ENCODE peak calls at places on chromosomes 2 and 18, in four cellular contexts. T is hepatocyte, P is PC-9, K is GM23338. G is an unnamed sample.

GRCh38 chr18:46427216-46427995 is 229.6 kb downstream of the LOXHD1 start:
- DNase-seq in P (no peak), T (no peak), K (no peak), G (no peak)

GRCh38 chr18:38081516-38081915 is 515.9 kb upstream of the CELF4 start:
- DNase-seq in T (no peak), P (no peak), K (no peak), G (no peak)

GRCh38 chr2:30768036-30768686 is 39.1 kb downstream of the CAPN13 start:
- DNase-seq in T (no peak), K (no peak), P (no peak), G (no peak)

GRCh38 chr2:215713393-215713792 is 277.5 kb upstream of the FN1 start:
- DNase-seq in T (peak), P (no peak), K (no peak), G (peak)

GRCh38 chr2:42736598-42737322 is 27.2 kb downstream of the OXER1 start:
- DNase-seq in K (no peak), P (no peak), T (no peak), G (peak)

GRCh38 chr2:61959381-61960293 is 54.2 kb downstream of the COMMD1 start:
- DNase-seq in P (no peak), K (no peak), T (peak), G (no peak)

GRCh38 chr2:60285476-60286316 is 267.8 kb downstream of the BCL11A start:
- DNase-seq in K (no peak), P (no peak), T (no peak), G (no peak)

GRCh38 chr18:56258178-56258577 is 380.2 kb downstream of the TXNL1 start:
- DNase-seq in T (no peak), P (no peak), K (no peak), G (no peak)

GRCh38 chr2:70717431-70718038 is 50.5 kb downstream of the ADD2 start:
- DNase-seq in P (no peak), K (no peak), T (no peak), G (no peak)

GRCh38 chr2:85215074-85216050 is 82.2 kb downstream of the TCF7L1 start:
- DNase-seq in T (peak), P (no peak), K (peak), G (peak)

GRCh38 chr2:166440313-166440712 is 53.7 kb downstream of the SCN7A start:
- DNase-seq in P (no peak), K (no peak), T (no peak), G (no peak)

GRCh38 chr2:70620020-70620419 is 66.4 kb upstream of the TGFA start:
- DNase-seq in P (no peak), K (peak), T (no peak), G (no peak)

GRCh38 chr2:6923319-6923718 is 6.1 kb downstream of the RNF144A start:
- DNase-seq in K (no peak), P (no peak), T (no peak), G (no peak)

GRCh38 chr2:109157563-109158105 is 28.6 kb downstream of the SH3RF3 start:
- DNase-seq in T (no peak), K (no peak), P (no peak), G (no peak)

GRCh38 chr2:11822746-11823411 is 76.4 kb downstream of the LPIN1 start:
- DNase-seq in P (peak), K (no peak), T (peak), G (no peak)

GRCh38 chr2:126863336-126864015 is 35.2 kb upstream of the TEX51 start:
- DNase-seq in K (no peak), P (no peak), T (no peak), G (no peak)

GRCh38 chr18:37668971-37669747 is 103.6 kb upstream of the CELF4 start:
- DNase-seq in K (peak), T (no peak), P (no peak), G (no peak)

GRCh38 chr18:30451976-30452375 is 590.6 kb downstream of the DSC3 start:
- DNase-seq in P (no peak), K (no peak), T (no peak), G (no peak)

GRCh38 chr2:127158614-127159290 is 51.8 kb upstream of the BIN1 start:
- DNase-seq in P (no peak), K (no peak), T (no peak), G (no peak)

GRCh38 chr2:98795903-98796676 is 65.2 kb upstream of the MGAT4A start:
- DNase-seq in T (peak), K (peak), P (no peak), G (peak)

GRCh38 chr2:60416221-60417008 is 137.0 kb downstream of the BCL11A start:
- DNase-seq in P (no peak), T (peak), K (no peak), G (peak)

GRCh38 chr2:204434660-204435462 is 110.4 kb upstream of the PARD3B start:
- DNase-seq in K (no peak), T (no peak), P (no peak), G (peak)

GRCh38 chr2:229104026-229104425 is 167.1 kb downstream of the PID1 start:
- DNase-seq in K (no peak), P (no peak), T (no peak), G (no peak)

GRCh38 chr2:8856176-8856575 is 18.8 kb upstream of the KIDINS220 start:
- DNase-seq in K (no peak), P (no peak), T (no peak), G (no peak)

GRCh38 chr18:34809697-34810096 is 99.6 kb downstream of the DTNA start:
- DNase-seq in K (peak), T (peak), P (no peak), G (peak)

GRCh38 chr18:46264255-46264654 is 160.1 kb downstream of the HAUS1 start:
- DNase-seq in P (no peak), T (peak), K (peak), G (peak)

GRCh38 chr2:191892391-191892790 is 45.5 kb upstream of the CAVIN2 start:
- DNase-seq in K (no peak), P (no peak), T (no peak), G (peak)

GRCh38 chr2:58916127-58916526 is 675.0 kb upstream of the FANCL start:
- DNase-seq in P (no peak), K (no peak), T (no peak), G (peak)

GRCh38 chr2:133844214-133844892 is 276.1 kb upstream of the NCKAP5 start:
- DNase-seq in P (peak), T (peak), K (peak), G (peak)

GRCh38 chr2:170816499-170817246 is at the start of gene GAD1:
- DNase-seq in T (peak), P (peak), K (peak), G (peak)

GRCh38 chr2:120254178-120254577 is 1.5 kb downstream of the RALB start:
- DNase-seq in P (no peak), K (no peak), T (no peak), G (no peak)

GRCh38 chr18:8960740-8961657 is 141.5 kb upstream of the NDUFV2 start:
- DNase-seq in K (no peak), T (no peak), P (no peak), G (peak)

GRCh38 chr2:29811378-29811777 is 110.0 kb downstream of the ALK start:
- DNase-seq in K (no peak), P (no peak), T (peak), G (no peak)

DNA sequence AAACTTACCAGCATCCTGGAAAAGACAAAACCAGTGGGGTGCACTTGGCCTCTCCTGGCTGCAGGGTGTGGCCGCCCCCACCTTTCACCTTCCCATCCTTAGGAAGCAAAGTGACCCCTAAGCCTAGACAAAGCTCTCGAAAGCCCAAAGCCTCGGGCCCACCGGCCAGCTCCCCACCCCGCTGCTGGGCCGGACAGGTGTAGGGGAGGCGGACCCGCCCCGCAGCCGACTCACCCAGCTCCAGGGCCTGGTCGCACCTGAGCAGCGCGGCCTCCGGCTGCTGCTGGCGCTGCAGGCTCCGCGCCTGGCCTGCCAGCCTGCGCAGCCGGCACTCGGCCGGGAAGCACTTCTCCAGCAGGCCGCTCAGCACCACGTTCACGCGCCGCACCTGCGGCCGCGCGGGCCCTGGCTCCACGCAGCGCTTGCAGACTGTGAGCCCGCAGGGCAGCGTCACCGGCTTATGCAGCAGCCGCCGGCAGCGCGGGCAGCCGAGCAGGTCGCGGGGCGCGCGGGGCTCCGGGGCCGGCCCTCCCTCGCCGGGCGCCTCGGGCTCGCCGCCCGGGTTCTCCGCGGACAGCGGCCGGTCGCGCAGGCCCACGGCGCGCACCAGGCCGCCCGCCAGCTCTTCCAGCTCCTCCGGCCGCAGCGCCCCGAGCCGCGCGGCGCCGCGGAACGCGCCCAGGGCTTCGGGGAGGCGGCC is 970 bp downstream of the LONRF2 start:
- DNase-seq in K (peak), T (peak), P (no peak), G (peak)
- TF ChIP-seq EZH2 in K (peak), T (no peak), P (no peak), G (no peak)

GRCh38 chr2:100408104-100408503 is 9.4 kb downstream of the CHST10 start:
- DNase-seq in P (no peak), T (no peak), K (no peak), G (no peak)

GRCh38 chr2:100409461-100409860 is 8.0 kb downstream of the CHST10 start:
- DNase-seq in T (no peak), P (no peak), K (no peak), G (no peak)

GRCh38 chr2:100409975-100410647 is 7.4 kb downstream of the CHST10 start:
- DNase-seq in P (no peak), T (no peak), K (no peak), G (no peak)

GRCh38 chr2:100407600-100407999 is 9.9 kb downstream of the CHST10 start:
- DNase-seq in T (no peak), K (no peak), P (no peak), G (no peak)

DNA sequence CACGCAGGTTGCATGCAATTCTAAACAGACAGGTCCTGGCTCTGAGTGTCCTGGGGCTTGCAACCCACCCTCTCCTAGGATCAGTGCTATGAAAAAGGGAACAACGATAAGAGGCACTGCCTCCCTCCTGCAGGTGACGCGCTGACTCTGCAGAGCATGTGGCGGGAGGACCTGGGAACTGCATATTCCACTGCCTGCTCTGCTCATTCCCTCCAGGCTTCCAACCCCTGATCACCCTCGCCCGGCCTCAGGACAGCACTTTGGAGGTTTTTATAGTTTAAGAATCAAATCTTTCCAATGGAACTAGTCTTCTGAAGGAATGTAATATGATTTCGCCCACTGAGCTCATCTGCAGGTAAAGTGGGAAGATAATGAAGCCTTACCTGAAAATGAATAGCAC is 8.5 kb downstream of the CHST10 start:
- DNase-seq in T (no peak), K (no peak), P (no peak), G (no peak)
- TF ChIP-seq EZH2 in T (no peak), K (no peak), P (no peak), G (no peak)

GRCh38 chr18:11733031-11733430 is 44.0 kb downstream of the GNAL start:
- DNase-seq in P (peak), K (peak), T (peak), G (peak)

GRCh38 chr18:11739893-11740292 is 50.8 kb downstream of the GNAL start:
- DNase-seq in P (no peak), T (no peak), K (no peak), G (no peak)

GRCh38 chr18:11741505-11742145 is 52.6 kb downstream of the GNAL start:
- DNase-seq in T (no peak), P (no peak), K (peak), G (peak)

DNA sequence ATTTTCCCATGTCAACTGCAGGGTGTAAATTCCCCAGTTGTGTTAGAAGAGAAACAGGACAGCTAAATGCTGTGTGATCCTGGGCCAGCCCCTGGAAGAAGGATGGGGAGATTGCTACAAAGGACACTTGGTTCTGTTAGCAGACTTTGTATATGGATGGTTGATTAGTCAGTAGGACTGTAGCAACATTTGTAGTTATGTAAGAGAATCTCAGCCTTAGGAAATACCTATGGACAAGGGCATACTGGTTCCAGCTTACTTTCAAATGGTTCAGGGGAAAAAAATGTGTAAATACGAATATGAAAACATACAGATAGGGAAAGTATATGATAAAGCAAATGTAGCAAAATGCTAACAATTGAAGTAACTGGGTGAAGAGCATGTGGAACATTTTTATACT is 47.6 kb downstream of the GNAL start:
- DNase-seq in K (no peak), T (no peak), P (no peak), G (peak)
- TF ChIP-seq EZH2 in K (no peak), T (no peak), P (no peak), G (no peak)

DNA sequence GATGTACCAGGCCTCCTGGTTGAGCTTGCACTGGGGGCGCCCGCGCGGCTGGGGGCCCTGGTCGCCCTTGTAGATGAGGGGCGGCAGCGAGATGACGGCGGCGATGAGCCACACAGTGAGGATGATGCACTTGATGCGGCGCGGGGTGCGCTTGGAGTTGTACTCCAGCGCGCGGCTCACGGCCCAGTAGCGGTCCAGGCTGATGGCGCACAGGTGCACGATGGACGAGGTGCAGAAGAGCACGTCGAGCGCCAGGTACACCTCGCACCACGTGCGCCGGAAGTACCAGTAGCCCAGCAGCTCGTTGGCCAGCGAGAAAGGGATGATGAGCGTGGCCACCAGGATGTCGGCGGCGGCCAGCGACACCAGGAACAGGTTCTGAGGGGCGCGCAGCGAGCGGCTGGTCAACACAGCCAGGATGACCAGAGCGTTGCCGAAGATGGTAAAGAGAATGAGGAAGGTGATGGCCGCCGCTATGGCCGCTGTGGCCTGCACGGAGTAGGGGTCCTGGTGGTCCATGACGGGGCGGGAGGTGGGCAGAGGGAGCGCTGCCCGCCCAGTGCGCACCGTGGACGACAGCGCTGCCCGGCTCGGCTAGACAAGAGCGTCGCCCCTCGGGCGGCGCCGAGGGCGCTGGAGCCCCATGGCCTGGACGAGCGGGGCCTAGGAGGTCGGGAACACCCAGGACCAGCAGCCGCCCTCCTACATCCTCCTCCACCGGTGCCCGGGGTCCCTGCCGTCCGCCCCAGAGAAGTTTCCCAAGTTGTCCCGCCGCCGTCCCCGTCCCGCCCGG is 544 bp downstream of the ADRA2B start:
- DNase-seq in P (no peak), T (no peak), K (peak), G (no peak)
- TF ChIP-seq EZH2 in P (no peak), T (no peak), K (no peak), G (no peak)

GRCh38 chr2:232353096-232353495 is 25.5 kb upstream of the ALPP start:
- DNase-seq in K (no peak), T (no peak), P (no peak), G (no peak)

GRCh38 chr2:232350804-232351685 is 27.5 kb upstream of the ALPP start:
- DNase-seq in P (no peak), K (peak), T (no peak), G (no peak)

GRCh38 chr2:232353660-232354059 is 24.9 kb upstream of the ALPP start:
- DNase-seq in T (no peak), K (no peak), P (no peak), G (no peak)

GRCh38 chr2:232352511-232353091 is 25.9 kb upstream of the ALPP start:
- DNase-seq in K (no peak), P (no peak), T (no peak), G (no peak)

DNA sequence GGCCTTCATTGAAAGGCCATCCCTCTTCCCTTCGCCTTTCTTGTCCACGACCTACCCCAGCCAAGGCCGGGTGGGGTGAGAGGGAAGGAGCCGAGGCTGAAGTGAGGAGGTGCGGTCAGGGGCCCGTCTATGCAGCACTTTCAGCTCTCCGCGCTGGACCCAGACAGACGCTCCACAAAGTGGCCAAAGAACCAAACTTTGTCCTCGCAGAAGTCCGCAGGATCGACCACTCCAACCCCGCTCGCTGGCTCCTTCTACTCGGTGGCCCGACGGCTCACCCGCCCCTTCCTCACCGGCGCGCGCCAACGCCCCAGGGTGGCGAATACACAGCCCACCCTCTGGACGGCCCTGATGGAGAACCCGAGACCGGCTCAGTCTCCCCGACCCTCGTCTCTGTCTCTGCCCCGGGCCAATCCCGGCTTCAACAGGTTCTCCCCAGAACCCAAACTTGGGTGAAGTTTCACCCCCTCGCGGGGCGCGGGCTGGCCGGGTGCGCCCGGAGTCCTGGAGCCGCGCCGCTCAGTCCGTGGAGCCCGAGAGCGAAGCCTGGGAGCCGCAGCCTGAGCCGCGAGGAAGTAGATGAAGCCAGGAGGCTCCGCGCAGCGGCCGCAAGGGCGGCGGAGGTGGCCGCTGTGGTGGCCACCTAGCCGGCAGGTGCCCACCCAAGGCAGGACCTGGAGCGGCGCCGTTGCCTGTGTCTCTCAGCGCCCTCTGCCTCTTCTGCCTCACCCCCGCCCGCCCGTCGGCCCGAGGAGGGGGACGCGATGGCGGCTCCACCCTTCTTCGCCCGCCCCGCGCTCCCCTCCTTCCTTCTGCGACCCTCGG is 26.7 kb upstream of the ALPP start:
- DNase-seq in P (no peak), T (no peak), K (peak), G (no peak)
- TF ChIP-seq EZH2 in P (no peak), T (no peak), K (no peak), G (peak)